ENCODE peak calls at places on chromosomes 11 and 22, in ten cellular contexts. Z is HT-29; L is posterior cingulate gyrus; K is T-helper 2 cell; P is CD8-positive, alpha-beta memory T cell; Y is stimulated activated naive CD4-positive, alpha-beta T cell; H is Right ventricle myocardium inferior; S is WTC11; Q is EL; F is NAMALWA. E is an unnamed sample.

GRCh38 chr11:47571895-47572294 is 6.5 kb downstream of the PTPMT1 start:
- DNase-seq in Z (no peak), L (no peak), K (no peak), P (no peak), Y (no peak), H (no peak), S (no peak), Q (peak), F (no peak), E (no peak)

GRCh38 chr11:125166347-125166841 is 1.8 kb downstream of the PKNOX2 start:
- DNase-seq in Z (no peak), L (peak), K (no peak), P (no peak), Y (no peak), H (no peak), S (no peak), Q (no peak), F (no peak), E (no peak)

GRCh38 chr11:60887531-60887930 is 18.9 kb downstream of the PRPF19 start:
- DNase-seq in Z (peak), L (peak), K (no peak), P (no peak), Y (no peak), H (no peak), S (peak), Q (peak), F (peak), E (no peak)

GRCh38 chr11:111570796-111571195 is 30.3 kb downstream of the LAYN start:
- DNase-seq in Z (no peak), L (no peak), K (no peak), P (no peak), Y (no peak), H (no peak), S (no peak), Q (peak), F (no peak), E (no peak)

GRCh38 chr22:49948958-49949913 is 11.3 kb upstream of the PIM3 start:
- DNase-seq in Z (peak), L (no peak), K (no peak), P (no peak), Y (no peak), H (peak), S (no peak), Q (no peak), F (no peak), E (no peak)

GRCh38 chr11:112219476-112220232 is 6.6 kb upstream of the PTS start:
- DNase-seq in Z (peak), L (peak), K (no peak), P (peak), Y (peak), H (no peak), S (no peak), Q (peak), F (peak), E (peak)

GRCh38 chr11:72781313-72782080 is 12.3 kb downstream of the STARD10 start:
- DNase-seq in Z (no peak), L (peak), K (peak), P (peak), Y (peak), H (no peak), S (peak), Q (no peak), F (no peak), E (no peak)

GRCh38 chr11:74257934-74258553 is 53.4 kb downstream of the P4HA3 start:
- DNase-seq in Z (no peak), L (peak), K (no peak), P (no peak), Y (no peak), H (no peak), S (no peak), Q (no peak), F (no peak), E (no peak)

GRCh38 chr11:67274768-67275605 is 8.7 kb downstream of the GRK2 start:
- DNase-seq in Z (no peak), L (no peak), K (peak), P (no peak), Y (no peak), H (no peak), S (peak), Q (no peak), F (no peak), E (no peak)

GRCh38 chr22:19723990-19724827 is 870 bp downstream of the GP1BB start:
- DNase-seq in Z (no peak), L (no peak), K (no peak), P (no peak), Y (no peak), H (no peak), S (peak), Q (no peak), F (no peak), E (no peak)

GRCh38 chr11:64996710-64997380 is at the start of gene BATF2:
- DNase-seq in Z (peak), L (peak), K (no peak), P (no peak), Y (no peak), H (peak), S (peak), Q (peak), F (peak), E (peak)

GRCh38 chr22:26471522-26471921 is 12.1 kb downstream of the HPS4 start:
- DNase-seq in Z (peak), L (no peak), K (no peak), P (no peak), Y (no peak), H (no peak), S (no peak), Q (peak), F (no peak), E (no peak)

GRCh38 chr22:32571764-32572163 is 97.2 kb downstream of the FBXO7 start:
- DNase-seq in Z (no peak), L (no peak), K (no peak), P (no peak), Y (no peak), H (no peak), S (no peak), Q (no peak), F (no peak), E (no peak)

GRCh38 chr22:27654536-27655445 is 146.8 kb downstream of the MN1 start:
- DNase-seq in Z (no peak), L (peak), K (no peak), P (no peak), Y (no peak), H (no peak), S (peak), Q (no peak), F (peak), E (no peak)

GRCh38 chr22:50625131-50625567 is 2.8 kb downstream of the ARSA start:
- DNase-seq in Z (no peak), L (no peak), K (no peak), P (no peak), Y (no peak), H (no peak), S (no peak), Q (no peak), F (no peak), E (no peak)

GRCh38 chr11:117696489-117696888 is 100.5 kb downstream of the DSCAML1 start:
- DNase-seq in Z (no peak), L (no peak), K (no peak), P (no peak), Y (no peak), H (no peak), S (no peak), Q (no peak), F (no peak), E (no peak)

GRCh38 chr11:30741039-30741550 is 154.9 kb upstream of the MPPED2 start:
- DNase-seq in Z (peak), L (no peak), K (no peak), P (no peak), Y (no peak), H (no peak), S (no peak), Q (no peak), F (no peak), E (no peak)